ENCODE peak calls at places on chromosomes 16 and 17, in five cellular contexts. Z is ELF-1, D is EH, O is hippocampal formation, U is anterior cingulate cortex. H is an unnamed sample.

GRCh38 chr17:12985431-12986285 is 32.2 kb downstream of the ELAC2 start:
- DNase-seq in D (peak; percentile 34), O (no peak), U (no peak), Z (no peak), H (no peak)

GRCh38 chr17:79137791-79138190 is 63.2 kb downstream of the ENGASE start:
- DNase-seq in Z (no peak), D (no peak), U (peak; percentile 20), O (no peak), H (no peak)

GRCh38 chr17:1031711-1032110 is 34.8 kb downstream of the TIMM22 start:
- DNase-seq in O (peak; percentile 34), Z (no peak), D (peak; percentile 44), U (no peak), H (no peak)

GRCh38 chr17:82752371-82753200 is 721 bp downstream of the TBCD start:
- DNase-seq in U (no peak), D (peak; percentile 45), Z (no peak), O (no peak), H (no peak)

GRCh38 chr17:28501421-28502284 is 4.5 kb upstream of the FOXN1 start:
- DNase-seq in O (no peak), U (no peak), Z (no peak), D (no peak), H (no peak)

GRCh38 chr16:13696017-13696416 is 223.9 kb upstream of the ERCC4 start:
- DNase-seq in O (no peak), D (no peak), U (no peak), Z (no peak), H (no peak)

GRCh38 chr16:66510711-66511614 is 39.0 kb downstream of the TK2 start:
- DNase-seq in O (peak; percentile 46), U (no peak), D (peak; percentile 19), Z (no peak), H (no peak)

GRCh38 chr17:66673668-66674276 is 161.1 kb upstream of the CACNG5 start:
- DNase-seq in O (peak; percentile 30), D (peak; percentile 78), U (peak; percentile 23), Z (peak; percentile 86), H (no peak)

GRCh38 chr16:12459401-12459791 is 344.3 kb downstream of the CPPED1 start:
- DNase-seq in U (no peak), D (no peak), O (peak; percentile 47), Z (no peak), H (no peak)

GRCh38 chr17:79981090-79981489 is 54.6 kb downstream of the TBC1D16 start:
- DNase-seq in O (no peak), Z (no peak), U (no peak), D (no peak), H (no peak)

GRCh38 chr17:65018612-65019290 is 37.8 kb downstream of the GNA13 start:
- DNase-seq in D (peak; percentile 22), O (no peak), U (no peak), Z (no peak), H (no peak)

GRCh38 chr17:46972346-46972745 is 6.7 kb downstream of the RPRML start:
- DNase-seq in U (no peak), Z (no peak), D (no peak), O (no peak), H (no peak)

GRCh38 chr16:89924298-89924924 is 1.3 kb downstream of the TUBB3 start:
- DNase-seq in U (peak; percentile 18), Z (peak; percentile 90), O (no peak), D (peak; percentile 60), H (no peak)

GRCh38 chr17:27155866-27156265 is 138.0 kb upstream of the WSB1 start:
- DNase-seq in Z (no peak), O (no peak), D (no peak), U (no peak), H (no peak)